ENCODE peak calls at places on chromosomes 11 and 22, in seven cellular contexts. One of them, this sample, is unnamed.

GRCh38 chr11:69497221-69497787 is 15.8 kb downstream of the LINC01488 start:
- DNase-seq in fibroblast of the aortic adventitia: peak
- DNase-seq in GM06990: no peak
- DNase-seq in kidney epithelial cell: peak
- DNase-seq in RWPE1: peak
- DNase-seq in lower leg skin: no peak
- DNase-seq in GM13976: no peak
- DNase-seq in this sample: no peak

GRCh38 chr11:62217191-62217748 is 8.8 kb downstream of the SCGB2A1 start:
- DNase-seq in GM13976: no peak
- DNase-seq in kidney epithelial cell: no peak
- DNase-seq in lower leg skin: no peak
- DNase-seq in RWPE1: peak
- DNase-seq in fibroblast of the aortic adventitia: peak
- DNase-seq in GM06990: no peak
- DNase-seq in this sample: no peak

GRCh38 chr11:118111019-118111743 is 24.4 kb upstream of the SMIM35 start:
- DNase-seq in GM13976: no peak
- DNase-seq in GM06990: no peak
- DNase-seq in lower leg skin: no peak
- DNase-seq in kidney epithelial cell: no peak
- DNase-seq in fibroblast of the aortic adventitia: no peak
- DNase-seq in RWPE1: no peak
- DNase-seq in this sample: no peak

GRCh38 chr22:39652990-39653786 is 82.6 kb downstream of the CACNA1I start:
- DNase-seq in GM06990: no peak
- DNase-seq in kidney epithelial cell: no peak
- DNase-seq in GM13976: no peak
- DNase-seq in lower leg skin: no peak
- DNase-seq in RWPE1: no peak
- DNase-seq in fibroblast of the aortic adventitia: no peak
- DNase-seq in this sample: no peak

GRCh38 chr11:41996558-41996957 is 537.1 kb upstream of the LRRC4C start:
- DNase-seq in lower leg skin: no peak
- DNase-seq in RWPE1: no peak
- DNase-seq in kidney epithelial cell: no peak
- DNase-seq in fibroblast of the aortic adventitia: no peak
- DNase-seq in GM13976: no peak
- DNase-seq in GM06990: no peak
- DNase-seq in this sample: no peak

GRCh38 chr22:48517039-48518030 is 1310.3 kb downstream of the BRD1 start:
- DNase-seq in fibroblast of the aortic adventitia: no peak
- DNase-seq in kidney epithelial cell: no peak
- DNase-seq in RWPE1: no peak
- DNase-seq in GM06990: no peak
- DNase-seq in GM13976: no peak
- DNase-seq in lower leg skin: no peak
- DNase-seq in this sample: no peak

GRCh38 chr11:76159983-76160661 is 46.2 kb downstream of the WNT11 start:
- DNase-seq in GM13976: no peak
- DNase-seq in RWPE1: no peak
- DNase-seq in lower leg skin: no peak
- DNase-seq in fibroblast of the aortic adventitia: no peak
- DNase-seq in kidney epithelial cell: no peak
- DNase-seq in GM06990: no peak
- DNase-seq in this sample: no peak

GRCh38 chr11:80929406-80929805 is 1488.6 kb upstream of the TENM4 start:
- DNase-seq in GM06990: no peak
- DNase-seq in RWPE1: no peak
- DNase-seq in GM13976: no peak
- DNase-seq in fibroblast of the aortic adventitia: no peak
- DNase-seq in lower leg skin: no peak
- DNase-seq in kidney epithelial cell: no peak
- DNase-seq in this sample: no peak

GRCh38 chr11:118748056-118748455 is 42.9 kb downstream of the DDX6 start:
- DNase-seq in kidney epithelial cell: no peak
- DNase-seq in GM13976: no peak
- DNase-seq in fibroblast of the aortic adventitia: no peak
- DNase-seq in lower leg skin: no peak
- DNase-seq in RWPE1: no peak
- DNase-seq in GM06990: no peak
- DNase-seq in this sample: no peak

GRCh38 chr11:34327804-34328631 is 29.8 kb downstream of the ABTB2 start:
- DNase-seq in GM13976: no peak
- DNase-seq in RWPE1: no peak
- DNase-seq in kidney epithelial cell: no peak
- DNase-seq in GM06990: no peak
- DNase-seq in fibroblast of the aortic adventitia: peak
- DNase-seq in lower leg skin: no peak
- DNase-seq in this sample: no peak

GRCh38 chr11:84420261-84420660 is 1134.1 kb upstream of the CCDC90B start:
- DNase-seq in kidney epithelial cell: no peak
- DNase-seq in lower leg skin: no peak
- DNase-seq in GM13976: no peak
- DNase-seq in GM06990: no peak
- DNase-seq in RWPE1: no peak
- DNase-seq in fibroblast of the aortic adventitia: peak
- DNase-seq in this sample: no peak

GRCh38 chr11:35046606-35047005 is 92.4 kb upstream of the CD44 start:
- DNase-seq in lower leg skin: no peak
- DNase-seq in fibroblast of the aortic adventitia: no peak
- DNase-seq in RWPE1: no peak
- DNase-seq in kidney epithelial cell: no peak
- DNase-seq in GM06990: no peak
- DNase-seq in GM13976: no peak
- DNase-seq in this sample: no peak

GRCh38 chr11:118263694-118264567 is at the start of gene MPZL2:
- DNase-seq in GM13976: no peak
- DNase-seq in kidney epithelial cell: no peak
- DNase-seq in GM06990: no peak
- DNase-seq in fibroblast of the aortic adventitia: no peak
- DNase-seq in RWPE1: peak
- DNase-seq in lower leg skin: peak
- DNase-seq in this sample: no peak

GRCh38 chr11:82007536-82007935 is 726.1 kb downstream of the FAM181B start:
- DNase-seq in kidney epithelial cell: no peak
- DNase-seq in lower leg skin: no peak
- DNase-seq in fibroblast of the aortic adventitia: no peak
- DNase-seq in GM06990: no peak
- DNase-seq in GM13976: no peak
- DNase-seq in RWPE1: no peak
- DNase-seq in this sample: no peak

GRCh38 chr11:14149683-14150082 is 187.2 kb downstream of the SPON1 start:
- DNase-seq in fibroblast of the aortic adventitia: no peak
- DNase-seq in lower leg skin: no peak
- DNase-seq in RWPE1: no peak
- DNase-seq in GM06990: no peak
- DNase-seq in kidney epithelial cell: no peak
- DNase-seq in GM13976: no peak
- DNase-seq in this sample: no peak

GRCh38 chr11:6655020-6655789 is 404 bp downstream of the DCHS1 start:
- DNase-seq in kidney epithelial cell: no peak
- DNase-seq in lower leg skin: no peak
- DNase-seq in GM06990: no peak
- DNase-seq in fibroblast of the aortic adventitia: no peak
- DNase-seq in RWPE1: no peak
- DNase-seq in GM13976: no peak
- DNase-seq in this sample: no peak

GRCh38 chr11:70630816-70631623 is 232.7 kb downstream of the CTTN start:
- DNase-seq in GM13976: no peak
- DNase-seq in RWPE1: no peak
- DNase-seq in GM06990: no peak
- DNase-seq in lower leg skin: no peak
- DNase-seq in kidney epithelial cell: no peak
- DNase-seq in fibroblast of the aortic adventitia: no peak
- DNase-seq in this sample: no peak

GRCh38 chr11:40125054-40125453 is 1334.4 kb downstream of the LRRC4C start:
- DNase-seq in fibroblast of the aortic adventitia: no peak
- DNase-seq in GM06990: no peak
- DNase-seq in RWPE1: peak
- DNase-seq in GM13976: no peak
- DNase-seq in lower leg skin: no peak
- DNase-seq in kidney epithelial cell: no peak
- DNase-seq in this sample: no peak

GRCh38 chr22:30181459-30182353 is 64.9 kb downstream of the LIF start:
- DNase-seq in RWPE1: no peak
- DNase-seq in fibroblast of the aortic adventitia: no peak
- DNase-seq in GM06990: no peak
- DNase-seq in GM13976: no peak
- DNase-seq in kidney epithelial cell: no peak
- DNase-seq in lower leg skin: no peak
- DNase-seq in this sample: no peak

GRCh38 chr11:102966011-102966410 is 10.5 kb upstream of the MMP13 start:
- DNase-seq in fibroblast of the aortic adventitia: no peak
- DNase-seq in lower leg skin: no peak
- DNase-seq in kidney epithelial cell: no peak
- DNase-seq in GM06990: no peak
- DNase-seq in GM13976: no peak
- DNase-seq in RWPE1: no peak
- DNase-seq in this sample: no peak

GRCh38 chr11:2519879-2520735 is 75.3 kb downstream of the KCNQ1 start:
- DNase-seq in fibroblast of the aortic adventitia: no peak
- DNase-seq in GM13976: no peak
- DNase-seq in lower leg skin: peak
- DNase-seq in GM06990: no peak
- DNase-seq in kidney epithelial cell: no peak
- DNase-seq in RWPE1: no peak
- DNase-seq in this sample: no peak

GRCh38 chr11:2750101-2750509 is 50.3 kb upstream of the KCNQ1OT1 start:
- DNase-seq in GM13976: no peak
- DNase-seq in GM06990: no peak
- DNase-seq in RWPE1: no peak
- DNase-seq in fibroblast of the aortic adventitia: no peak
- DNase-seq in kidney epithelial cell: no peak
- DNase-seq in lower leg skin: peak
- DNase-seq in this sample: no peak

GRCh38 chr11:95832763-95833162 is 42.5 kb downstream of the CEP57 start:
- DNase-seq in GM13976: no peak
- DNase-seq in GM06990: no peak
- DNase-seq in fibroblast of the aortic adventitia: peak
- DNase-seq in lower leg skin: no peak
- DNase-seq in RWPE1: no peak
- DNase-seq in kidney epithelial cell: no peak
- DNase-seq in this sample: no peak

GRCh38 chr22:37782340-37783168 is 25.2 kb upstream of the GCAT start:
- DNase-seq in GM06990: no peak
- DNase-seq in kidney epithelial cell: no peak
- DNase-seq in RWPE1: no peak
- DNase-seq in GM13976: no peak
- DNase-seq in fibroblast of the aortic adventitia: no peak
- DNase-seq in lower leg skin: no peak
- DNase-seq in this sample: no peak

GRCh38 chr11:20208622-20209090 is 48.4 kb upstream of the DBX1 start:
- DNase-seq in kidney epithelial cell: no peak
- DNase-seq in GM13976: no peak
- DNase-seq in fibroblast of the aortic adventitia: no peak
- DNase-seq in GM06990: no peak
- DNase-seq in RWPE1: no peak
- DNase-seq in lower leg skin: no peak
- DNase-seq in this sample: no peak

GRCh38 chr11:120339394-120339890 is 3.2 kb downstream of the ARHGEF12 start:
- DNase-seq in GM13976: no peak
- DNase-seq in fibroblast of the aortic adventitia: peak
- DNase-seq in kidney epithelial cell: no peak
- DNase-seq in lower leg skin: no peak
- DNase-seq in RWPE1: no peak
- DNase-seq in GM06990: no peak
- DNase-seq in this sample: no peak

GRCh38 chr11:21225860-21226259 is 556.5 kb downstream of the NELL1 start:
- DNase-seq in GM06990: no peak
- DNase-seq in fibroblast of the aortic adventitia: no peak
- DNase-seq in RWPE1: no peak
- DNase-seq in GM13976: no peak
- DNase-seq in lower leg skin: no peak
- DNase-seq in kidney epithelial cell: no peak
- DNase-seq in this sample: no peak

GRCh38 chr22:49935561-49935960 is 17.1 kb downstream of the CRELD2 start:
- DNase-seq in fibroblast of the aortic adventitia: peak
- DNase-seq in GM13976: no peak
- DNase-seq in lower leg skin: no peak
- DNase-seq in GM06990: no peak
- DNase-seq in kidney epithelial cell: no peak
- DNase-seq in RWPE1: no peak
- DNase-seq in this sample: no peak

GRCh38 chr22:21448627-21449416 is 18.4 kb upstream of the TMEM191C start:
- DNase-seq in GM06990: no peak
- DNase-seq in fibroblast of the aortic adventitia: no peak
- DNase-seq in kidney epithelial cell: no peak
- DNase-seq in RWPE1: no peak
- DNase-seq in GM13976: no peak
- DNase-seq in lower leg skin: peak
- DNase-seq in this sample: no peak

GRCh38 chr11:126716456-126717083 is 284.0 kb downstream of the KIRREL3 start:
- DNase-seq in lower leg skin: no peak
- DNase-seq in RWPE1: no peak
- DNase-seq in GM06990: no peak
- DNase-seq in kidney epithelial cell: no peak
- DNase-seq in fibroblast of the aortic adventitia: peak
- DNase-seq in GM13976: peak
- DNase-seq in this sample: peak
- TF ChIP-seq CTCF in lower leg skin: no peak
- TF ChIP-seq CTCF in RWPE1: peak
- TF ChIP-seq CTCF in GM06990: peak
- TF ChIP-seq CTCF in kidney epithelial cell: peak
- TF ChIP-seq CTCF in fibroblast of the aortic adventitia: peak
- TF ChIP-seq CTCF in GM13976: peak
- TF ChIP-seq CTCF in this sample: peak

GRCh38 chr11:12102588-12103410 is 7.6 kb upstream of the MICAL2 start:
- DNase-seq in kidney epithelial cell: no peak
- DNase-seq in lower leg skin: no peak
- DNase-seq in RWPE1: no peak
- DNase-seq in GM13976: no peak
- DNase-seq in fibroblast of the aortic adventitia: no peak
- DNase-seq in GM06990: no peak
- DNase-seq in this sample: no peak
- TF ChIP-seq CTCF in kidney epithelial cell: no peak
- TF ChIP-seq CTCF in lower leg skin: no peak
- TF ChIP-seq CTCF in RWPE1: no peak
- TF ChIP-seq CTCF in GM13976: no peak
- TF ChIP-seq CTCF in fibroblast of the aortic adventitia: no peak
- TF ChIP-seq CTCF in GM06990: no peak
- TF ChIP-seq CTCF in this sample: no peak

DNA sequence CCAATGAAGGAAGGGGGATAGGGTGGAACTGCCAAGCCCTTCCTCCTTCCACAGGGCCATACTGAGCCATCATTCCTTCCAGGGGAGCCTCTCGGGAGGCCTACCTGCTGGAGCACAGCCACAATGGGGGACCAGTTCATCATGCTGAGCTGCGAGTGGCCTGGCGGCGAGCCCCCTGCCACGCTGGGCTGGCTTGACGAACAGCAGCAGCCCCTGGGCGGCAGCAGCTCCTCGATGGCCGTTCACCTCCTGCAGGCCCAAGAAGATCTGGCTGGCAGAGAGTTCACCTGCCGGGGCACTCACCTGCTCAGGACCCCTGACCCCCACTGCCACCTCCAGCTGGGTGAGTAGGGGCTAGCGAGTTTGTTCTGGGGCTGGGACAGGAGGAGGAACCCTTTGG is 5.9 kb downstream of the VSIG10L2 start:
- DNase-seq in kidney epithelial cell: no peak
- DNase-seq in fibroblast of the aortic adventitia: no peak
- DNase-seq in RWPE1: no peak
- DNase-seq in GM13976: no peak
- DNase-seq in GM06990: no peak
- DNase-seq in lower leg skin: peak
- DNase-seq in this sample: no peak
- TF ChIP-seq CTCF in kidney epithelial cell: no peak
- TF ChIP-seq CTCF in fibroblast of the aortic adventitia: no peak
- TF ChIP-seq CTCF in RWPE1: no peak
- TF ChIP-seq CTCF in GM13976: no peak
- TF ChIP-seq CTCF in GM06990: no peak
- TF ChIP-seq CTCF in lower leg skin: no peak
- TF ChIP-seq CTCF in this sample: no peak

GRCh38 chr11:38254849-38255248 is 1656.8 kb upstream of the RAG2 start:
- DNase-seq in fibroblast of the aortic adventitia: no peak
- DNase-seq in GM13976: no peak
- DNase-seq in GM06990: no peak
- DNase-seq in lower leg skin: no peak
- DNase-seq in RWPE1: no peak
- DNase-seq in kidney epithelial cell: no peak
- DNase-seq in this sample: no peak
- TF ChIP-seq CTCF in fibroblast of the aortic adventitia: no peak
- TF ChIP-seq CTCF in GM13976: no peak
- TF ChIP-seq CTCF in GM06990: no peak
- TF ChIP-seq CTCF in lower leg skin: no peak
- TF ChIP-seq CTCF in RWPE1: no peak
- TF ChIP-seq CTCF in kidney epithelial cell: no peak
- TF ChIP-seq CTCF in this sample: no peak

This sample was measured in GM12865.